ENCODE peak calls at places on chromosomes 6 and 20, in ten cellular contexts. O is fibroblast of lung, Z is stomach, J is Calu3, D is choroid plexus epithelial cell, G is breast epithelium, W is fibroblast of the aortic adventitia, U is AG04450, F is AG10803, Q is pancreas. M is an unnamed sample.

GRCh38 chr6:85135376-85136094 is 314.3 kb upstream of the NT5E start:
- DNase-seq in G (no peak), J (no peak), Z (no peak), U (no peak), W (peak; percentile 67), D (peak; percentile 31), Q (no peak), F (peak; percentile 89), O (peak; percentile 34), M (no peak)

GRCh38 chr6:33904050-33904827 is 100.4 kb upstream of the MLN start:
- DNase-seq in D (peak; percentile 7), W (no peak), O (no peak), Z (no peak), Q (no peak), U (no peak), G (no peak), F (no peak), J (no peak), M (no peak)

GRCh38 chr20:3307078-3307477 is 68.1 kb upstream of the SLC4A11 start:
- DNase-seq in U (no peak), Z (no peak), Q (peak; percentile 30), F (no peak), G (no peak), O (no peak), D (no peak), W (no peak), J (no peak), M (no peak)

GRCh38 chr6:47741807-47742206 is 40.0 kb upstream of the OPN5 start:
- DNase-seq in Z (no peak), Q (no peak), W (peak; percentile 56), D (peak; percentile 29), F (no peak), U (no peak), G (no peak), O (no peak), J (peak; percentile 42), M (no peak)

GRCh38 chr6:162560891-162561290 is 166.7 kb downstream of the PRKN start:
- DNase-seq in J (no peak), W (no peak), Z (no peak), U (no peak), O (no peak), F (no peak), D (no peak), G (no peak), Q (no peak), M (no peak)

GRCh38 chr20:19498756-19499155 is 259.3 kb upstream of the RIN2 start:
- DNase-seq in J (no peak), U (no peak), O (no peak), W (no peak), F (no peak), Q (no peak), G (no peak), Z (no peak), D (no peak), M (no peak)

GRCh38 chr6:5045417-5045816 is 39.7 kb upstream of the PPP1R3G start:
- DNase-seq in J (no peak), O (peak; percentile 57), D (no peak), Q (no peak), G (no peak), W (no peak), Z (no peak), F (no peak), U (no peak), M (no peak)

GRCh38 chr6:111417181-111417585 is 65.8 kb downstream of the REV3L start:
- DNase-seq in Z (no peak), U (no peak), D (no peak), O (peak; percentile 51), Q (no peak), G (no peak), F (peak; percentile 61), J (no peak), W (peak; percentile 54), M (no peak)

GRCh38 chr20:58647162-58647813 is 3.8 kb upstream of the STX16 start:
- DNase-seq in F (no peak), Q (no peak), Z (no peak), U (no peak), G (no peak), O (no peak), W (no peak), D (no peak), J (no peak), M (no peak)

GRCh38 chr6:13485923-13486557 is 1.4 kb downstream of the GFOD1 start:
- DNase-seq in J (peak; percentile 17), D (peak; percentile 48), W (peak; percentile 34), O (peak; percentile 47), G (no peak), F (peak; percentile 34), Q (peak; percentile 35), Z (no peak), U (no peak), M (peak; percentile 32)

GRCh38 chr20:36620917-36621316 is 15.3 kb downstream of the RAB5IF start:
- DNase-seq in F (no peak), Z (no peak), W (no peak), O (no peak), J (no peak), G (no peak), U (no peak), Q (no peak), D (no peak), M (no peak)

GRCh38 chr6:2622683-2623082 is 128.0 kb downstream of the MYLK4 start:
- DNase-seq in U (no peak), J (no peak), D (peak; percentile 64), Q (no peak), W (peak; percentile 8), O (no peak), F (no peak), Z (no peak), G (no peak), M (no peak)

DNA sequence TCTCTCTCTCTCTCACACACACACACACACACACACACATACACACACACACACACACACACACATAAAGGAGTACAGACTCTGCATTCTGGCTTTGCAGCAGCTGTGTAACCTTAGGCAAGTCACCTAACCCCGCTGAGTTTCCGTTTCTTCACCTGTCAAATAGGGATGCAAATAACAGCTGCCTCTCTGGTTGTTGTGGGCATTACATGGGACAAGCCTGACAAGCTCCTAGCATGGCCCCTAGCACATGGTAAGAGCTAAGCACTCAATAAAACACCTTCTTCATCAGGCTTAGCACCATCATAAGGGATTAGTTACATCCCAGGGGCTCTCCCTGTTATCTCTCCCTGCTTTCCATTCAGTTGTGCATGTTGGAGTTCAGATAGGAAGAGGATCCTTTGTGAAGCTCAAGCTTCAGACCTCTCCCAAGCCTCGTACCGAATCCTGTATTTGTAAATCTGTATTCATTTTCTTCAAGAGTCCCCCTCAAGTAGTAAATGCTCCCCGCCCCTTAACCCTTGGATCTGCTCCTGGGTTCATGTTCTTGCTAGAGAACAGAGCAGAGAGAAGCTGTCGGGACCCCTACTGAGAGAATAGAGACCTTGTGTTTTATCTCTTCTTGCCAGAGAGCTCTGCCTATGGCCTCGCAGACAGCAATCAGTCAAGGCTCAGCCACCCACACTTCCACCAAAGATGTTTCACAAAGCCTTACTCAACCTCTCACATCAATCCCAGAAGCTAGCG is 2.2 kb downstream of the SLC13A3 start:
- DNase-seq in Q (no peak), G (no peak), D (no peak), O (no peak), U (no peak), J (no peak), F (no peak), W (no peak), Z (no peak), M (no peak)
- TF ChIP-seq CTCF in Q (no peak), G (no peak), D (no peak), O (no peak), U (no peak), J (no peak), F (no peak), W (no peak), Z (no peak), M (no peak)

GRCh38 chr6:46491201-46491788 is at the start of gene RCAN2:
- DNase-seq in J (peak; percentile 66), O (peak; percentile 26), U (no peak), Q (peak; percentile 71), D (peak; percentile 40), F (peak; percentile 40), W (peak; percentile 15), G (peak; percentile 52), Z (peak; percentile 59), M (peak; percentile 27)

GRCh38 chr6:46491789-46492547 is 719 bp upstream of the RCAN2 start:
- DNase-seq in J (peak; percentile 75), F (peak; percentile 25), W (peak; percentile 11), G (no peak), U (no peak), O (peak; percentile 18), D (peak; percentile 25), Q (peak; percentile 55), Z (peak; percentile 50), M (no peak)

GRCh38 chr6:46486186-46486585 is 5.1 kb downstream of the RCAN2 start:
- DNase-seq in Z (no peak), U (no peak), D (no peak), F (peak; percentile 17), W (no peak), J (no peak), G (no peak), O (no peak), Q (no peak), M (no peak)

DNA sequence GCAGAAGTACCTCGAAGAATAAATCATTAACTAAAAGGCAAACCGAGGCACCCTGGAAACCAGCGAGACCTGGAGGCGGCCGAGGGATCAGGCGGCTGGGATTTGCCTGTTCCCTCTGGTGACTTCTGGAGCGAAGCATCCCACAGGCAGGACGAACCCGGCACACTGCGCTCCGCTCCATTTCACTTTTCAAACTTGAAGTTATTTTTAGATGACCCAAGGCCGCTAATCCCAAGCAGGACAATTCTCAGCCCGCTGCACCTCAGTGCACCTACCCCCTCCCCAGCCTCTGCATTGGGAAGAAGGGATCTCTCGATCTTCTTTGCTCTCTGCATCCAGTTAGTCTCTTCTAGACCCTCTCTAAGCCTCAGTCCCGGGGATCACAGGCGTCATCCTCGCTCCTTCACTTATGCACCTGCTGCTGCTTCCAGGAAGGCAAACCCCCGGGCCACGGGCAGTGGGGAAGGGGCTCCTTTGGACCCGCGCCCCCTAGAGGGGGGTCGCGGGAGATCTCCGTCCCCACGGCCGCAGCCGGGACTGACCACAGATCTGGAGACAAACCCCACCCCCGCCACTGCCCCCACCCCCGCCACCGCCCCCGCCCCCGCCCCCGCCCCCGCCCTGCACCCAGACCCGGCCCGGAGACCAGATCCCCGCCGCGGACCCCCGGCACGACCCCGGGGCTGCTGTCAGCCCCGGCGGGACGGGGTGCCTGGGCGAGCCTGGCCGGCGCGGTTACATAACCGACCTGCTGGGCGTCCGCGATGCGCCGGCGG is 636 bp downstream of the RCAN2 start:
- DNase-seq in W (no peak), F (no peak), O (no peak), D (no peak), G (no peak), Q (peak; percentile 38), J (peak; percentile 33), Z (peak; percentile 27), U (no peak), M (peak; percentile 14)
- TF ChIP-seq CTCF in W (peak; percentile 21), F (peak; percentile 22), O (peak; percentile 22), D (peak; percentile 32), G (no peak), Q (no peak), J (peak; percentile 51), Z (no peak), U (no peak), M (no peak)

GRCh38 chr6:30160791-30161261 is at the start of gene TRIM10:
- DNase-seq in J (no peak), G (no peak), U (no peak), D (no peak), Q (no peak), Z (no peak), F (no peak), O (no peak), W (no peak), M (no peak)
- TF ChIP-seq CTCF in J (no peak), G (no peak), U (no peak), D (no peak), Q (no peak), Z (no peak), F (no peak), O (no peak), W (no peak), M (no peak)

GRCh38 chr6:18823782-18824386 is 436.7 kb downstream of the RNF144B start:
- DNase-seq in Z (no peak), W (peak; percentile 6), O (peak; percentile 18), D (peak; percentile 33), F (peak; percentile 0), U (no peak), G (no peak), J (peak; percentile 16), Q (no peak), M (no peak)
- TF ChIP-seq CTCF in Z (no peak), W (peak; percentile 32), O (peak; percentile 45), D (peak; percentile 60), F (peak; percentile 46), U (peak; percentile 44), G (no peak), J (no peak), Q (no peak), M (no peak)